ENCODE peak calls at places on chromosomes 7 and 10, in ten cellular contexts. Z, Q, B, R, V, H, Y, M, G and W are unnamed samples.

GRCh38 chr7:12436896-12437535 is 33.4 kb upstream of the VWDE start:
- DNase-seq in H (peak; percentile 12), V (peak; percentile 56), R (peak; percentile 56), Z (no peak), B (no peak), Y (no peak), M (no peak), G (no peak), Q (no peak), W (no peak)

GRCh38 chr7:138889566-138889965 is 91.6 kb upstream of the ATP6V0A4 start:
- DNase-seq in B (no peak), H (no peak), V (no peak), Y (no peak), R (peak; percentile 52), Q (no peak), Z (no peak), M (no peak), G (no peak), W (no peak)

GRCh38 chr7:120996333-120996982 is 7.9 kb downstream of the CPED1 start:
- DNase-seq in B (no peak), H (no peak), Z (peak; percentile 81), Q (peak; percentile 74), R (peak; percentile 91), V (peak; percentile 90), M (peak; percentile 32), Y (peak; percentile 93), G (peak; percentile 39), W (peak; percentile 13)

GRCh38 chr7:155811895-155812761 is at the start of gene SHH:
- DNase-seq in Q (no peak), H (no peak), G (no peak), R (peak; percentile 34), Y (peak; percentile 22), Z (no peak), B (no peak), M (no peak), V (no peak), W (no peak)

GRCh38 chr10:122435212-122435827 is 19.1 kb upstream of the ARMS2 start:
- DNase-seq in R (peak; percentile 67), Y (peak; percentile 75), V (peak; percentile 50), Z (peak; percentile 43), Q (no peak), G (no peak), H (peak; percentile 8), M (no peak), B (no peak), W (no peak)

GRCh38 chr10:123556049-123556448 is 110.1 kb upstream of the GPR26 start:
- DNase-seq in Q (no peak), Z (no peak), R (no peak), Y (no peak), B (no peak), M (no peak), G (no peak), V (no peak), H (no peak), W (no peak)

GRCh38 chr7:6437251-6437650 is 10.5 kb downstream of the DAGLB start:
- DNase-seq in Y (peak; percentile 25), B (no peak), M (no peak), R (no peak), Q (no peak), G (no peak), V (no peak), Z (no peak), H (no peak), W (no peak)

GRCh38 chr10:2933519-2933918 is 133.8 kb upstream of the PFKP start:
- DNase-seq in G (no peak), M (no peak), Z (no peak), Y (no peak), Q (no peak), B (no peak), V (no peak), R (no peak), H (no peak), W (no peak)

GRCh38 chr10:75111906-75112703 is 649 bp downstream of the SAMD8 start:
- DNase-seq in R (peak; percentile 60), Q (peak; percentile 41), Z (peak; percentile 76), M (peak; percentile 26), V (peak; percentile 71), H (peak; percentile 69), B (peak; percentile 50), Y (peak; percentile 61), G (peak; percentile 21), W (peak; percentile 20)

GRCh38 chr7:154720016-154720415 is 282.9 kb downstream of the PAXIP1 start:
- DNase-seq in H (no peak), Q (no peak), G (no peak), R (no peak), Z (no peak), Y (no peak), B (no peak), M (no peak), V (no peak), W (no peak)

GRCh38 chr7:45689011-45689796 is 115.0 kb downstream of the ADCY1 start:
- DNase-seq in Q (no peak), R (peak; percentile 75), Z (no peak), Y (peak; percentile 58), H (no peak), V (peak; percentile 90), G (no peak), B (no peak), M (no peak), W (no peak)

GRCh38 chr7:135320277-135320676 is 86.6 kb downstream of the STRA8 start:
- DNase-seq in Y (peak; percentile 90), Z (peak; percentile 52), H (no peak), B (peak; percentile 10), V (peak; percentile 68), R (peak; percentile 93), Q (peak; percentile 31), G (no peak), M (no peak), W (no peak)

GRCh38 chr7:99943641-99944507 is 14.5 kb upstream of the GJC3 start:
- DNase-seq in H (no peak), Y (no peak), Z (no peak), R (no peak), B (no peak), M (no peak), Q (no peak), G (no peak), V (no peak), W (no peak)

GRCh38 chr7:48255046-48255445 is 83.8 kb downstream of the ABCA13 start:
- DNase-seq in Q (no peak), R (peak; percentile 75), M (no peak), H (no peak), Z (no peak), B (no peak), Y (peak; percentile 63), V (peak; percentile 47), G (no peak), W (no peak)

GRCh38 chr7:37705976-37706375 is 22.4 kb downstream of the GPR141 start:
- DNase-seq in H (no peak), Z (no peak), V (no peak), G (no peak), R (no peak), B (no peak), M (no peak), Y (no peak), Q (no peak), W (no peak)

GRCh38 chr10:105864854-105865253 is 1223.8 kb downstream of the SORCS3 start:
- DNase-seq in Z (no peak), H (no peak), G (no peak), M (no peak), B (no peak), Q (no peak), R (no peak), Y (no peak), V (no peak), W (no peak)

GRCh38 chr7:30926323-30926722 is 14.7 kb downstream of the AQP1 start:
- DNase-seq in V (no peak), H (no peak), Y (no peak), Q (no peak), Z (no peak), B (no peak), M (no peak), R (no peak), G (peak; percentile 0), W (no peak)

GRCh38 chr7:151876899-151877777 is at the start of gene PRKAG2:
- DNase-seq in V (peak; percentile 34), G (peak; percentile 68), Y (peak; percentile 25), Q (peak; percentile 73), H (peak; percentile 45), R (peak; percentile 30), Z (peak; percentile 69), M (peak; percentile 56), B (peak; percentile 63), W (peak; percentile 59)

GRCh38 chr10:129848571-129849451 is 115.3 kb downstream of the EBF3 start:
- DNase-seq in V (no peak), Q (no peak), G (no peak), Y (peak; percentile 11), Z (no peak), H (no peak), B (no peak), R (no peak), M (no peak), W (no peak)

GRCh38 chr7:127226685-127227374 is 25.9 kb downstream of the GRM8 start:
- DNase-seq in H (no peak), M (no peak), Z (no peak), Y (no peak), R (no peak), Q (no peak), G (no peak), V (no peak), B (no peak), W (no peak)

GRCh38 chr7:22109761-22110160 is 164.1 kb upstream of the CDCA7L start:
- DNase-seq in B (no peak), G (no peak), Y (peak; percentile 53), H (no peak), Q (no peak), R (no peak), M (no peak), Z (peak; percentile 56), V (peak; percentile 32), W (no peak)

GRCh38 chr7:121049028-121049791 is 60.7 kb downstream of the CPED1 start:
- DNase-seq in Y (peak; percentile 14), V (no peak), R (no peak), G (no peak), Q (no peak), H (no peak), B (no peak), Z (no peak), M (no peak), W (no peak)

GRCh38 chr7:114786455-114786854 is 135.4 kb upstream of the MDFIC start:
- DNase-seq in M (no peak), V (no peak), G (no peak), Z (no peak), B (no peak), R (no peak), Q (no peak), Y (no peak), H (no peak), W (no peak)

GRCh38 chr10:62912086-62912485 is 95.9 kb upstream of the EGR2 start:
- DNase-seq in R (no peak), Y (no peak), Z (no peak), B (no peak), Q (no peak), V (no peak), M (no peak), G (no peak), H (no peak), W (no peak)

GRCh38 chr7:74403521-74404387 is 50.0 kb upstream of the GTF2IRD1 start:
- DNase-seq in B (no peak), G (no peak), Z (no peak), R (no peak), Q (no peak), H (no peak), V (no peak), M (no peak), Y (no peak), W (no peak)

GRCh38 chr10:78852856-78853255 is 215.9 kb upstream of the ZMIZ1 start:
- DNase-seq in G (no peak), V (peak; percentile 17), M (no peak), B (no peak), Y (peak; percentile 21), R (no peak), Q (no peak), Z (peak; percentile 52), H (no peak), W (no peak)

GRCh38 chr7:78363866-78364265 is 565.3 kb downstream of the PHTF2 start:
- DNase-seq in R (no peak), G (no peak), M (no peak), B (no peak), H (no peak), Z (no peak), V (no peak), Q (no peak), Y (no peak), W (no peak)

GRCh38 chr7:305410-306151 is 15.6 kb downstream of the FOXL3 start:
- DNase-seq in M (no peak), Q (no peak), R (no peak), Z (no peak), Y (no peak), G (no peak), H (no peak), B (no peak), V (no peak), W (no peak)